ENCODE peak calls at places on chromosome 5, in six cellular contexts. A is C1 segment of cervical spinal cord, T is COR-L47, N is ELR, M is hypothalamus, X is KBM-7. R is an unnamed sample.

GRCh38 chr5:72355706-72356299 is 35.6 kb downstream of the PTCD2 start:
- DNase-seq in A (peak), T (peak), N (peak), M (no peak), X (no peak), R (no peak)

GRCh38 chr5:172294831-172295230 is 11.3 kb upstream of the UBTD2 start:
- DNase-seq in A (no peak), T (no peak), N (no peak), M (no peak), X (no peak), R (no peak)

GRCh38 chr5:134003957-134004625 is 684 bp downstream of the VDAC1 start:
- DNase-seq in A (no peak), T (peak), N (peak), M (no peak), X (peak), R (peak)

GRCh38 chr5:149837680-149838269 is 106.8 kb downstream of the PDE6A start:
- DNase-seq in A (peak), T (peak), N (peak), M (no peak), X (peak), R (no peak)

GRCh38 chr5:147286296-147286695 is 51.5 kb downstream of the STK32A start:
- DNase-seq in A (no peak), T (no peak), N (no peak), M (no peak), X (no peak), R (no peak)

GRCh38 chr5:133336969-133337410 is 275.4 kb downstream of the FSTL4 start:
- DNase-seq in A (no peak), T (no peak), N (no peak), M (no peak), X (no peak), R (no peak)

GRCh38 chr5:136192015-136192525 is 892 bp downstream of the SMIM32 start:
- DNase-seq in A (no peak), T (no peak), N (no peak), M (no peak), X (no peak), R (no peak)

GRCh38 chr5:111241696-111242095 is 17.5 kb downstream of the CAMK4 start:
- DNase-seq in A (no peak), T (no peak), N (no peak), M (no peak), X (no peak), R (no peak)